ENCODE peak calls at places on chromosomes 5 and 9, in six cellular contexts. U, V, H, E, R and C are unnamed samples. For H3K9me3, the result is how much of the 10 kb centered on the place peaks cover.

GRCh38 chr9:3058409-3058808 is 214.5 kb upstream of the PUM3 start:
- DNase-seq in V (no peak), H (no peak), R (no peak), E (no peak), U (no peak), C (no peak)

GRCh38 chr5:36079200-36079761 is 12.6 kb upstream of the UGT3A2 start:
- DNase-seq in E (no peak), H (peak), R (no peak), U (peak), V (no peak), C (no peak)

GRCh38 chr5:116709082-116709481 is 134.5 kb upstream of the SEMA6A start:
- DNase-seq in H (no peak), E (no peak), R (no peak), U (no peak), V (no peak), C (no peak)

GRCh38 chr9:107650321-107650720 is 160.8 kb upstream of the KLF4 start:
- DNase-seq in V (no peak), H (peak), E (no peak), U (no peak), R (no peak), C (no peak)

GRCh38 chr9:107043886-107044285 is 180.9 kb downstream of the ZNF462 start:
- DNase-seq in U (no peak), E (peak), H (no peak), V (no peak), R (peak), C (no peak)

GRCh38 chr5:80935811-80936385 is 24.3 kb upstream of the RASGRF2 start:
- DNase-seq in V (no peak), R (no peak), U (no peak), H (no peak), E (no peak), C (no peak)

GRCh38 chr5:14760548-14761002 is 96.1 kb downstream of the OTULIN start:
- DNase-seq in R (peak), E (peak), H (no peak), U (no peak), V (no peak), C (no peak)

GRCh38 chr5:124239572-124239971 is 506.9 kb downstream of the ZNF608 start:
- DNase-seq in V (no peak), U (no peak), H (no peak), E (no peak), R (no peak), C (no peak)

GRCh38 chr5:54905942-54906537 is 79.4 kb downstream of the ESM1 start:
- DNase-seq in R (peak), U (peak), E (peak), H (peak), V (peak), C (peak)

GRCh38 chr5:2708751-2709150 is 42.7 kb downstream of the IRX2 start:
- DNase-seq in H (no peak), U (no peak), R (no peak), E (no peak), V (no peak), C (no peak)
- H3K9me3 ChIP-seq in H (under half), U (under half), R (under half), E (under half), V (under half), C (under half)

GRCh38 chr5:93578179-93578812 is 2.7 kb downstream of the NR2F1-AS1 start:
- DNase-seq in U (no peak), H (no peak), V (peak), R (no peak), E (peak), C (no peak)

GRCh38 chr5:93577807-93578178 is 3.2 kb downstream of the NR2F1-AS1 start:
- DNase-seq in E (no peak), V (no peak), H (no peak), U (no peak), R (no peak), C (no peak)

GRCh38 chr5:93579561-93580386 is 1.2 kb downstream of the NR2F1-AS1 start:
- DNase-seq in E (peak), V (peak), R (peak), U (no peak), H (peak), C (peak)

GRCh38 chr5:93580387-93581100 is 475 bp downstream of the NR2F1-AS1 start:
- DNase-seq in H (peak), U (no peak), V (no peak), E (peak), R (peak), C (no peak)

DNA sequence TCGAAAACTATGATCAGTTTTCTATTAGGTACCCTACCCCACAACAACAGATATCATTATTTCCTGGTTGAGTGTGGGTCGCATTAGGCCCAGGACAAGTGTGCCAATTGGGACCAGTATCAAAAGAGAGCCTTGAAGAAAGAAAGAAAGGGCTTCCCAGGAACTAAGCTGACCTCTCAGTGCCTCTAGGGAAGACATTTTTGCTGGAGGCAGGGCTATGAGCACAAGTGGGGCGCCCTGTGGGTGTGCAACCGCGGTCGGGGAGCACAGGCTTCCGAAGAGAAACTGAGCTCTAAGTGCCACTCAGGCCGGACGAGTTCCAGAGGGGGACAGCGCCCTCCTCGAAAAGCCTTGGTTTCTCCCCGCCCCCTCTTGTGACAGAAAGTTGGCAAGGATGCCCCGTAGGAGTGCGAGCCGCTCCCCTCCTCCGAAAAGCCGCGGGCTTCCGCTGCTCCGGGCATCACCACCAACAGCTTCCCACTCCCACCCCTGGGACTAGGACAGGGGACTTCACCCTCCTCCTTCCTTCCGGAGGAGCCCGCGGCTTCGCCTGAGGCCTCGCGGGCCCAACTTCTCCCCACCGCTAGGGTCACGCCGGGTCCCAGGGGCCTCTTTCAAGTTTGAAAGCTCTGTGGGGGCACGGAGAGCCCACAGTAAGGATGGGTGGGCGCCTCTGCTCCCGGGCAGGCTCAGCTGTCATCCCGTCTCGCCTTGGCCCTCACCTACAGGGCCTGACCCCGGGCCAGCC is 2.0 kb downstream of the NR2F1-AS1 start:
- DNase-seq in E (peak), H (no peak), U (peak), R (peak), V (peak), C (no peak)
- H3K4me3 ChIP-seq in E (peak), H (peak), U (peak), R (peak), V (peak), C (peak)

DNA sequence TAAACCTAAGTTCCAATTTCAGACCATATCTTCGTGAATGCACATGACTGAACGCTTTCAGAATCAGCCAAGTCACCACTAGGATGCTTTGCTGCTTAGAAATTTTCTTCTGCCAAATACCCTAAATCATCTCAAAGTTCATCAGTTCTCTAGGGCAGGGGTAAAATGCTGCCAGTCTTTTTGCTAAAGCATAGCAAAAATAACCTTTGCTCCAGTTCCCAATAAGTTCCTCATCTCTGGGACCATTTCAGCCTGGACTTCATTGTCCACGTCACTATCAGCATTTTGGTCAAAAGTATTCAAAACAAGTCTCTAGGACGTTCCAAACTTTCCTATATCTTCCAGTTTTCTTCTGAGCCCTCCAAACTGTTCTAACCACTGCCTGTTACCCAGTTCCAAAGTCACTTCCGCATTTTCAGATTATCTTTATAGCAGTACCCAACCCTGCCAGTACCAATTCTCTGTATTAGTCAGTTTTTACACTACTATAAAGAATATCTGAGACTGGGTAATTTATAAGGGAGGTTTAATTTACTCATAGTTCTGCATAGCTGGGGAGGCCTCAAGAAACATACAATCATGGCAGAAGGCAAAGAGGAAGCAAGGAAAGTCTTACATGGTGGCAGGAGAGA is 74.8 kb downstream of the NR3C1 start:
- DNase-seq in R (no peak), H (no peak), E (no peak), V (no peak), U (no peak), C (no peak)
- H3K9me3 ChIP-seq in R (under half), H (under half), E (under half), V (under half), U (under half), C (under half)

DNA sequence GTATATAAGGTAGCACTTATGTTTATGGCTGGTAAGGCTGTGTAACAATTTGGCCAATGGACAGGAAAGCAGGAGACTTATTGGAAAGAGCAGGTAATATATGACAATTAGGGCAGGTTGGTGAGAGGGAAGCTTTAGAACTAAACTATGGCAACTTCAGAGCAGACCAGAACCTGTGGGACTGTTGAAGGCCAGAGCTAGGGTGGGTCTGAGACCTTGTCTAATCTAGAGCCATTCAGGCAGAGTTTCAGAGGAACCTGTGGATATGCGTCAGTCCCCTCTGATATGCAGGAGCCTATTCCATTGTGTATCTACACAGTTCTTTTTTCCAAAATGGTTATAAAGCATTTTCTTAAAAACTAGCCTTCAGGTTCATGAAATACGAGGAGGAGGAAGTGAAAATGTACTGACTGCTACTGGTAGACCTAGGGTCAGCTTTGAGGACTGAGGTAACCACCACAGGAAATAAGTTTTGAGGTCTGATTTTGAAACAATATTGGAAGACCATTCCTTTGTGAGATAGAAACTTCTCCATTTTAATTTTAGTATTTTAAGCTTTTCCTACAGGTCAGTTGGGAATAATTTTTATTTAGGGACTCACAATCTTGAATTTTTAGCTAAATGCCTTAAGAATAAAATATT is 37.6 kb downstream of the ELL2 start:
- DNase-seq in H (no peak), V (no peak), E (no peak), U (no peak), R (no peak), C (no peak)
- H3K4me3 ChIP-seq in H (no peak), V (no peak), E (no peak), U (no peak), R (no peak), C (no peak)

GRCh38 chr5:179307931-179308471 is 37.3 kb downstream of the ADAMTS2 start:
- DNase-seq in H (no peak), V (peak), U (no peak), E (no peak), R (peak), C (peak)
- H3K9me3 ChIP-seq in H (under half), V (under half), U (half or more), E (under half), R (under half), C (under half)

GRCh38 chr9:113594484-113595299 is 131.2 kb downstream of the RGS3 start:
- DNase-seq in H (peak), R (peak), U (no peak), V (no peak), E (peak), C (peak)

GRCh38 chr9:113598451-113598850 is 134.9 kb downstream of the RGS3 start:
- DNase-seq in R (no peak), H (peak), E (no peak), U (no peak), V (no peak), C (peak)

GRCh38 chr9:113598883-113599282 is 135.4 kb downstream of the RGS3 start:
- DNase-seq in V (no peak), H (peak), U (no peak), E (no peak), R (no peak), C (no peak)

GRCh38 chr9:113597390-113598241 is 134.1 kb downstream of the RGS3 start:
- DNase-seq in U (no peak), H (no peak), V (no peak), E (peak), R (no peak), C (peak)

DNA sequence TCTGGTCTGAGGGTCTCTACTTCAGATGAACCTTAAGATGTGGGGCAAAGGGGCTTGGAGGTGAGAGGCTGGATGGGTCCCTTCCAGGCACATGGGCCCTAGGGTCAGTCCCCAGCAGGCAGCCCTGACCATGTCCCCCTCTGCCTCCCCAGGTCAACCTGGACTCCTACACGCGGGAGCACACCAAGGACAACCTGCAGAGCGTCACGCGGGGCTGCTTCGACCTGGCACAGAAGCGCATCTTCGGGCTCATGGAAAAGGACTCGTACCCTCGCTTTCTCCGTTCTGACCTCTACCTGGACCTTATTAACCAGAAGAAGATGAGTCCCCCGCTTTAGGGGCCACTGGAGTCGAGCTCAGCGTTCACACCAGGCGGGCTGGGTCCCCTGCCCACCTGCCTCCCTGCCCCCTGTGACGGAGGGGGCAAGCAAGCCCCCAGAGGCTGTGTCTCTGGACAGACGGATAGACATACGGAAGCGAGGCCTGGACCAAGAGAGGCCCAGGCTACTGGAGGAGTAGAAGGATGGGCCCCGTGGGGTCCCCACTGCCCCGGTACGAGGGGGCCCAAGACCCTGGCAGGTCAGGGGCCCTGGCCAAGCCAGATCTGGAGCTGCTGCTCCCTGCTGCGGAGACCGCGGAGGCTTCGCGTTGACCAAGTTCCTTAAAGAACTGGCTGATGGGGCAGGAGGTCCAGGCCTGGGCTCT is 133.2 kb downstream of the RGS3 start:
- DNase-seq in U (no peak), E (peak), H (no peak), V (no peak), R (no peak), C (no peak)
- H3K4me3 ChIP-seq in U (no peak), E (peak), H (no peak), V (no peak), R (peak), C (no peak)